ENCODE peak calls at places on chromosome 1, in six cellular contexts. One of them, this sample, is unnamed. For H3K9me3, the result is how much of the 10 kb centered on the place peaks cover.

GRCh38 chr1:214415131-214415530 is 134.2 kb downstream of the SMYD2 start:
- DNase-seq in suprapubic skin: no peak
- DNase-seq in prostate gland: no peak
- DNase-seq in sigmoid colon: no peak
- DNase-seq in SK-N-SH: no peak
- DNase-seq in K562: no peak
- DNase-seq in this sample: no peak

GRCh38 chr1:245894843-245895242 is 612.2 kb downstream of the SMYD3 start:
- DNase-seq in suprapubic skin: no peak
- DNase-seq in K562: no peak
- DNase-seq in prostate gland: no peak
- DNase-seq in sigmoid colon: no peak
- DNase-seq in SK-N-SH: no peak
- DNase-seq in this sample: no peak

GRCh38 chr1:44239337-44239960 is 26.2 kb downstream of the DMAP1 start:
- DNase-seq in SK-N-SH: peak
- DNase-seq in K562: peak
- DNase-seq in prostate gland: no peak
- DNase-seq in sigmoid colon: peak
- DNase-seq in suprapubic skin: no peak
- DNase-seq in this sample: no peak

GRCh38 chr1:22418852-22419480 is 32.7 kb upstream of the ZBTB40 start:
- DNase-seq in sigmoid colon: no peak
- DNase-seq in SK-N-SH: no peak
- DNase-seq in K562: no peak
- DNase-seq in prostate gland: no peak
- DNase-seq in suprapubic skin: no peak
- DNase-seq in this sample: no peak

GRCh38 chr1:224499204-224499603 is 64.6 kb upstream of the WDR26 start:
- DNase-seq in K562: no peak
- DNase-seq in prostate gland: no peak
- DNase-seq in suprapubic skin: no peak
- DNase-seq in sigmoid colon: no peak
- DNase-seq in SK-N-SH: no peak
- DNase-seq in this sample: no peak

GRCh38 chr1:55600243-55600642 is 385.1 kb upstream of the USP24 start:
- DNase-seq in prostate gland: no peak
- DNase-seq in suprapubic skin: no peak
- DNase-seq in sigmoid colon: no peak
- DNase-seq in SK-N-SH: no peak
- DNase-seq in K562: no peak
- DNase-seq in this sample: no peak

GRCh38 chr1:58885998-58886397 is 102.2 kb upstream of the JUN start:
- DNase-seq in sigmoid colon: no peak
- DNase-seq in SK-N-SH: no peak
- DNase-seq in K562: no peak
- DNase-seq in suprapubic skin: no peak
- DNase-seq in prostate gland: peak
- DNase-seq in this sample: peak

GRCh38 chr1:179127163-179127895 is 45.5 kb downstream of the TOR3A start:
- DNase-seq in sigmoid colon: no peak
- DNase-seq in suprapubic skin: no peak
- DNase-seq in SK-N-SH: no peak
- DNase-seq in prostate gland: no peak
- DNase-seq in K562: no peak
- DNase-seq in this sample: no peak

GRCh38 chr1:107669996-107670395 is 295.0 kb downstream of the VAV3 start:
- DNase-seq in K562: no peak
- DNase-seq in SK-N-SH: peak
- DNase-seq in suprapubic skin: peak
- DNase-seq in prostate gland: peak
- DNase-seq in sigmoid colon: peak
- DNase-seq in this sample: peak

GRCh38 chr1:151284013-151284577 is 2.0 kb downstream of the ZNF687 start:
- DNase-seq in K562: no peak
- DNase-seq in suprapubic skin: no peak
- DNase-seq in prostate gland: no peak
- DNase-seq in sigmoid colon: no peak
- DNase-seq in SK-N-SH: no peak
- DNase-seq in this sample: no peak

GRCh38 chr1:231776006-231776707 is 149.6 kb downstream of the DISC1 start:
- DNase-seq in prostate gland: no peak
- DNase-seq in suprapubic skin: no peak
- DNase-seq in sigmoid colon: no peak
- DNase-seq in K562: no peak
- DNase-seq in SK-N-SH: no peak
- DNase-seq in this sample: no peak

GRCh38 chr1:39107891-39108290 is 81.7 kb downstream of the NDUFS5 start:
- DNase-seq in K562: no peak
- DNase-seq in suprapubic skin: no peak
- DNase-seq in sigmoid colon: no peak
- DNase-seq in SK-N-SH: no peak
- DNase-seq in prostate gland: no peak
- DNase-seq in this sample: no peak

GRCh38 chr1:5403935-5404334 is 588.3 kb downstream of the NPHP4 start:
- DNase-seq in SK-N-SH: no peak
- DNase-seq in suprapubic skin: no peak
- DNase-seq in prostate gland: no peak
- DNase-seq in K562: no peak
- DNase-seq in sigmoid colon: no peak
- DNase-seq in this sample: no peak

GRCh38 chr1:43812579-43812978 is 105.2 kb downstream of the ST3GAL3 start:
- DNase-seq in suprapubic skin: no peak
- DNase-seq in K562: no peak
- DNase-seq in SK-N-SH: no peak
- DNase-seq in prostate gland: no peak
- DNase-seq in sigmoid colon: no peak
- DNase-seq in this sample: no peak

GRCh38 chr1:111202707-111203623 is 2.5 kb upstream of the DENND2D start:
- DNase-seq in prostate gland: no peak
- DNase-seq in K562: no peak
- DNase-seq in SK-N-SH: peak
- DNase-seq in sigmoid colon: no peak
- DNase-seq in suprapubic skin: no peak
- DNase-seq in this sample: no peak

GRCh38 chr1:235060607-235061470 is 67.8 kb downstream of the TOMM20 start:
- DNase-seq in SK-N-SH: no peak
- DNase-seq in prostate gland: peak
- DNase-seq in sigmoid colon: no peak
- DNase-seq in suprapubic skin: no peak
- DNase-seq in K562: no peak
- DNase-seq in this sample: no peak

GRCh38 chr1:203628997-203629508 is 2.4 kb downstream of the ATP2B4 start:
- DNase-seq in SK-N-SH: no peak
- DNase-seq in suprapubic skin: no peak
- DNase-seq in prostate gland: no peak
- DNase-seq in K562: no peak
- DNase-seq in sigmoid colon: no peak
- DNase-seq in this sample: no peak

GRCh38 chr1:56901720-56902119 is 47.1 kb downstream of the C8A start:
- DNase-seq in prostate gland: no peak
- DNase-seq in suprapubic skin: no peak
- DNase-seq in SK-N-SH: no peak
- DNase-seq in sigmoid colon: no peak
- DNase-seq in K562: no peak
- DNase-seq in this sample: no peak

GRCh38 chr1:30660241-30660640 is 63.1 kb downstream of the MATN1 start:
- DNase-seq in suprapubic skin: peak
- DNase-seq in prostate gland: no peak
- DNase-seq in K562: no peak
- DNase-seq in sigmoid colon: peak
- DNase-seq in SK-N-SH: no peak
- DNase-seq in this sample: no peak

GRCh38 chr1:202935863-202936262 is 8.8 kb upstream of the KLHL12 start:
- DNase-seq in suprapubic skin: no peak
- DNase-seq in SK-N-SH: no peak
- DNase-seq in K562: no peak
- DNase-seq in sigmoid colon: no peak
- DNase-seq in prostate gland: no peak
- DNase-seq in this sample: no peak

GRCh38 chr1:19484793-19485361 is 462 bp downstream of the CAPZB start:
- DNase-seq in sigmoid colon: peak
- DNase-seq in K562: peak
- DNase-seq in prostate gland: no peak
- DNase-seq in SK-N-SH: peak
- DNase-seq in suprapubic skin: peak
- DNase-seq in this sample: no peak

GRCh38 chr1:67135354-67135753 is 584 bp upstream of the C1orf141 start:
- DNase-seq in suprapubic skin: no peak
- DNase-seq in K562: no peak
- DNase-seq in prostate gland: no peak
- DNase-seq in SK-N-SH: no peak
- DNase-seq in sigmoid colon: no peak
- DNase-seq in this sample: no peak

DNA sequence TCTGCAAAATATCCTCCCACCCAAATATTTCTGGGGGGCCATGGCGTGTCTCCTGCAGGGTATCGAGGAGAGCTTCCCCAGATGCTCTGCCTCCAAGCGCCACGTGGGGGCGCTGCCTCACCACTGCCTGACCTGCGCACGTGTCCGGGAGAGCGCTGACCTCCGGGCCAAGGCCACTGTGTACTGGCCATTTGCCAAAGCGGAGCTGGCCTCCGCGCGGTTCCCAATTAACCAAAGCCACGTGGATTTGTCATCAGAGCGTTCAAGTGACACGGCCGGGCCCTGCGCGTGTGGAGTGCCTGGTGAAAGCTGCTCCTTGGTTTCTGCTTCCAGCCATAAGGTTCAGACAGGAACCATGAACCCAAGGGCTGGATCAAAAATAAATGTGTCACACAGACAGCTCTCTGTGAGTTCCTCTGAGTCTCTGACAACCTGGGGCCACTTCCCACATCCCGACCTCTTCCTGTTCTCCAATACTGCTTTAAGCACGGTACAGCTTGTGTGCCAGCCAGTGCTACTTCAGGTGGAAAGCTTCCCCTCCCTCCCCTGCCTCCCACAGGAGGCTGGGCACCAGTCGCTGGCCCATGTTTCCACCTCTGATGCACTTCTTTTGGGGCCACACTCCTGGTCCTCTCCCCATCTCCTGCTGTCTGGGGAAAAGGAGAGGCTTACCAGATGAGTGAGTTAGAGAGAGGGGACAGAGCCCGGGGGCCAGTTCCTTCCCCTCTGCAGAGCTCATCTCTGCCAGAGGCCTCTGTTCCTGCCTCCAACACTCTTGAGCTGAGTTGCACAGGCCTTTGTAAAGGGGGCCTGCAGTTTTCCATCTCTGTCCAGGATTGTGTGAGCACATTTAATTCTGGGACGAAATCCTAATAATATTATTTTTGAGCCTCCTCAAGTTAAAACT is 26.1 kb downstream of the ZP4 start:
- DNase-seq in suprapubic skin: peak
- DNase-seq in prostate gland: peak
- DNase-seq in SK-N-SH: peak
- DNase-seq in K562: peak
- DNase-seq in sigmoid colon: peak
- DNase-seq in this sample: peak
- TF ChIP-seq POLR2AphosphoS5 in suprapubic skin: no peak
- TF ChIP-seq POLR2AphosphoS5 in prostate gland: no peak
- TF ChIP-seq POLR2AphosphoS5 in SK-N-SH: no peak
- TF ChIP-seq POLR2AphosphoS5 in K562: no peak
- TF ChIP-seq POLR2AphosphoS5 in sigmoid colon: no peak
- TF ChIP-seq POLR2AphosphoS5 in this sample: no peak

DNA sequence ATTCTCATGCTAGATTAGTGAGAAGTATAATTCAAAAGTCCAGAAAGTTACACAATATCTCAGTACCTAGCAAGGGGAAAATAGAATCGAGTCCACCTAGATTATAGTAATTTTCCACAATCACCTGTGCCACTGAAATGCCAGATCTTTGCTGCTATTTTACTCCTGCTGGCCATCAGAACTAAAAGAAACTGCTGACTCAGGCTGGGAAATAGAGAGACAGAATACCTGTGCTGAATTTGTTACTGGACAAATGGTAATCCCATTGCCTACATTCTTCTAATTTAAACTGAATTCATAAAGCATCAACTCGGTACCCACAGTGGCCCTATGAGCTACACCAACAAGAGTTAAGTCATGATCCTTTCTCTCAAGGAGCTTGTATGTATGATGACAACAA is 55.0 kb downstream of the USH2A start:
- DNase-seq in suprapubic skin: no peak
- DNase-seq in sigmoid colon: no peak
- DNase-seq in SK-N-SH: no peak
- DNase-seq in prostate gland: no peak
- DNase-seq in K562: no peak
- DNase-seq in this sample: no peak
- H3K9me3 ChIP-seq in suprapubic skin: under half
- H3K9me3 ChIP-seq in sigmoid colon: under half
- H3K9me3 ChIP-seq in SK-N-SH: under half
- H3K9me3 ChIP-seq in prostate gland: under half
- H3K9me3 ChIP-seq in K562: under half
- H3K9me3 ChIP-seq in this sample: under half

GRCh38 chr1:9891207-9891606 is 18.9 kb downstream of the CTNNBIP1 start:
- DNase-seq in K562: no peak
- DNase-seq in SK-N-SH: no peak
- DNase-seq in prostate gland: no peak
- DNase-seq in suprapubic skin: no peak
- DNase-seq in sigmoid colon: no peak
- DNase-seq in this sample: no peak

GRCh38 chr1:9889411-9889810 is 20.7 kb downstream of the CTNNBIP1 start:
- DNase-seq in suprapubic skin: no peak
- DNase-seq in prostate gland: no peak
- DNase-seq in SK-N-SH: no peak
- DNase-seq in K562: no peak
- DNase-seq in sigmoid colon: no peak
- DNase-seq in this sample: no peak

GRCh38 chr1:9892563-9893528 is 17.2 kb downstream of the CTNNBIP1 start:
- DNase-seq in prostate gland: peak
- DNase-seq in suprapubic skin: no peak
- DNase-seq in K562: no peak
- DNase-seq in SK-N-SH: no peak
- DNase-seq in sigmoid colon: no peak
- DNase-seq in this sample: no peak

GRCh38 chr1:9890224-9890731 is 19.8 kb downstream of the CTNNBIP1 start:
- DNase-seq in SK-N-SH: no peak
- DNase-seq in sigmoid colon: peak
- DNase-seq in suprapubic skin: no peak
- DNase-seq in prostate gland: peak
- DNase-seq in K562: no peak
- DNase-seq in this sample: no peak

DNA sequence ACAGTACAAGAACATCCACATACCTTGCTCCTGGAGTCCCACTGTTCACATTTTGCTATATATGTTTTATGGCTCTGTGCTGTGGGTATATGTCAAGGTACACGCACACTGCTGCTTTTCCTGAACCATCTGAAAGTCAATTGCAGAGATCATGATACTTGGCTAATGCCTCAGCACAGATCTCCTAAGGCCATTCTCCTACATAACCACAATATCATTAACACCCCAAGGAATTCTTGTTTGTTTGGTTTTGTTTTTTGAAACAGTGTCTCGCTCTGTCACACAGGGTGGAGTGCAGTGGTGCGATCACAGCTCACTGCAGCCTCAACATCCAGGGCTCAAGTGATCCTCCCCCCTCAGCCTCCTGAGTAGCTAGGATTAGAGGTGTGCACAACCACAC is 16.0 kb downstream of the CTNNBIP1 start:
- DNase-seq in suprapubic skin: no peak
- DNase-seq in sigmoid colon: no peak
- DNase-seq in K562: no peak
- DNase-seq in prostate gland: no peak
- DNase-seq in SK-N-SH: no peak
- DNase-seq in this sample: no peak
- H3K27ac ChIP-seq in suprapubic skin: peak
- H3K27ac ChIP-seq in sigmoid colon: peak
- H3K27ac ChIP-seq in K562: no peak
- H3K27ac ChIP-seq in prostate gland: peak
- H3K27ac ChIP-seq in SK-N-SH: peak
- H3K27ac ChIP-seq in this sample: peak

GRCh38 chr1:48644190-48644930 is 132.3 kb downstream of the BEND5 start:
- DNase-seq in K562: no peak
- DNase-seq in suprapubic skin: no peak
- DNase-seq in prostate gland: no peak
- DNase-seq in sigmoid colon: no peak
- DNase-seq in SK-N-SH: no peak
- DNase-seq in this sample: no peak
- TF ChIP-seq POLR2AphosphoS5 in K562: no peak
- TF ChIP-seq POLR2AphosphoS5 in suprapubic skin: no peak
- TF ChIP-seq POLR2AphosphoS5 in prostate gland: no peak
- TF ChIP-seq POLR2AphosphoS5 in sigmoid colon: no peak
- TF ChIP-seq POLR2AphosphoS5 in SK-N-SH: no peak
- TF ChIP-seq POLR2AphosphoS5 in this sample: no peak